ENCODE peak calls at places on chromosome 15, in eight cellular contexts. B is NCI-H2081, L is MV-4-11, M is lung microvascular endothelial cell, K is putamen, T is HCEC 1CT, R is HT1080, N is OCI-M1. A is an unnamed sample.

GRCh38 chr15:58179206-58179605 is 41.0 kb downstream of the AQP9 start:
- DNase-seq in N (no peak), T (no peak), M (peak), L (no peak), R (peak), B (no peak), K (no peak), A (no peak)

GRCh38 chr15:57951328-57951932 is 114.1 kb downstream of the ALDH1A2 start:
- DNase-seq in N (peak), T (no peak), B (no peak), M (no peak), K (no peak), R (no peak), L (no peak), A (no peak)

GRCh38 chr15:92797168-92798052 is 102.7 kb upstream of the CHD2 start:
- DNase-seq in M (peak), B (peak), R (peak), T (peak), N (peak), L (peak), K (peak), A (peak)

GRCh38 chr15:83436513-83437158 is 10.5 kb upstream of the SH3GL3 start:
- DNase-seq in R (peak), L (peak), M (peak), K (peak), B (peak), T (peak), N (peak), A (no peak)

GRCh38 chr15:80777836-80778620 is 1.1 kb upstream of the CEMIP start:
- DNase-seq in T (no peak), B (no peak), L (peak), N (no peak), M (no peak), K (no peak), R (no peak), A (no peak)

GRCh38 chr15:45454825-45455224 is 67.7 kb downstream of the SLC30A4 start:
- DNase-seq in R (peak), N (peak), M (peak), T (peak), K (no peak), B (no peak), L (peak), A (peak)

GRCh38 chr15:29364429-29365078 is 94.9 kb upstream of the NSMCE3 start:
- DNase-seq in N (peak), T (peak), R (peak), M (no peak), K (peak), B (no peak), L (peak), A (no peak)

GRCh38 chr15:35450492-35450891 is 95.5 kb downstream of the DPH6 start:
- DNase-seq in B (no peak), N (no peak), K (no peak), L (no peak), T (peak), M (peak), R (no peak), A (no peak)

GRCh38 chr15:37199546-37199945 is 99.2 kb upstream of the MEIS2 start:
- DNase-seq in T (no peak), K (peak), B (peak), L (no peak), M (no peak), N (no peak), R (no peak), A (no peak)

GRCh38 chr15:65264877-65265430 is 21.7 kb downstream of the PARP16 start:
- DNase-seq in B (no peak), T (no peak), N (no peak), M (no peak), K (no peak), L (no peak), R (no peak), A (no peak)

GRCh38 chr15:25947336-25948080 is 84.4 kb upstream of the ATP10A start:
- DNase-seq in L (peak), R (peak), B (peak), T (peak), M (no peak), K (peak), N (no peak), A (no peak)

GRCh38 chr15:75123395-75123794 is 78.3 kb upstream of the C15orf39 start:
- DNase-seq in T (peak), K (no peak), L (no peak), R (peak), B (no peak), N (peak), M (no peak), A (no peak)

GRCh38 chr15:92611995-92612745 is 43.4 kb downstream of the FAM174B start:
- DNase-seq in L (no peak), N (no peak), R (no peak), K (peak), T (no peak), B (no peak), M (no peak), A (no peak)

GRCh38 chr15:58243083-58243482 is 104.9 kb downstream of the AQP9 start:
- DNase-seq in T (no peak), M (no peak), K (no peak), R (no peak), B (peak), N (no peak), L (peak), A (no peak)

GRCh38 chr15:89792106-89792805 is 16.1 kb downstream of the MESP2 start:
- DNase-seq in L (no peak), B (no peak), R (no peak), N (no peak), K (no peak), M (no peak), T (no peak), A (no peak)

A was measured in AML-193.